ENCODE peak calls at places on chromosomes 16 and 17, in six cellular contexts. G, T, Q, O, W and N are unnamed samples.

GRCh38 chr16:84739349-84740124 is 39.7 kb downstream of the USP10 start:
- DNase-seq in Q (no peak), G (no peak), T (peak; percentile 60), O (no peak), W (no peak), N (no peak)

GRCh38 chr17:9729735-9730420 is 61.5 kb downstream of the DHRS7C start:
- DNase-seq in W (no peak), Q (no peak), T (no peak), G (peak; percentile 69), O (no peak), N (no peak)

GRCh38 chr17:74453665-74454196 is 12.7 kb upstream of the CD300A start:
- DNase-seq in Q (no peak), T (no peak), O (peak; percentile 100), G (peak; percentile 77), W (no peak), N (no peak)

GRCh38 chr16:53433930-53434435 is 288 bp upstream of the RBL2 start:
- DNase-seq in O (no peak), Q (no peak), G (no peak), T (peak; percentile 89), W (no peak), N (no peak)

GRCh38 chr16:60740033-60740696 is 1296.1 kb downstream of the CDH8 start:
- DNase-seq in W (no peak), O (no peak), G (no peak), Q (no peak), T (no peak), N (no peak)

GRCh38 chr17:11944587-11944986 is 52.7 kb downstream of the ZNF18 start:
- DNase-seq in T (no peak), G (peak; percentile 26), O (no peak), W (no peak), Q (no peak), N (no peak)

GRCh38 chr16:27572711-27573110 is 22.8 kb downstream of the KATNIP start:
- DNase-seq in W (no peak), O (no peak), G (no peak), T (peak; percentile 68), Q (no peak), N (no peak)

GRCh38 chr16:66188786-66189725 is 177.4 kb upstream of the CDH5 start:
- DNase-seq in G (no peak), O (no peak), T (peak; percentile 91), W (peak; percentile 65), Q (no peak), N (peak; percentile 16)

GRCh38 chr17:40471856-40472732 is 28.8 kb downstream of the IGFBP4 start:
- DNase-seq in Q (no peak), T (no peak), O (no peak), G (peak; percentile 72), W (no peak), N (no peak)

GRCh38 chr17:45579529-45580495 is 89.3 kb upstream of the PLEKHM1 start:
- DNase-seq in W (no peak), Q (no peak), O (peak; percentile 54), T (no peak), G (peak; percentile 18), N (no peak)

GRCh38 chr16:77336637-77337036 is 98.2 kb downstream of the ADAMTS18 start:
- DNase-seq in W (no peak), O (no peak), Q (no peak), G (no peak), T (peak; percentile 6), N (no peak)

GRCh38 chr16:52446076-52446475 is 100.9 kb downstream of the TOX3 start:
- DNase-seq in T (peak; percentile 44), O (peak; percentile 6), W (peak; percentile 39), G (no peak), Q (no peak), N (no peak)

GRCh38 chr16:5058476-5058875 is 7.3 kb downstream of the C16orf89 start:
- DNase-seq in Q (no peak), O (peak; percentile 93), W (no peak), T (peak; percentile 39), G (peak; percentile 49), N (no peak)

GRCh38 chr16:89599451-89599858 is 14.0 kb upstream of the DPEP1 start:
- DNase-seq in O (peak; percentile 92), Q (no peak), W (no peak), G (peak; percentile 81), T (no peak), N (no peak)

GRCh38 chr17:39231587-39232551 is 6.1 kb upstream of the STAC2 start:
- DNase-seq in Q (peak; percentile 46), T (peak; percentile 63), W (no peak), G (peak; percentile 50), O (peak; percentile 94), N (peak; percentile 15)

GRCh38 chr16:66057056-66057455 is 309.4 kb upstream of the CDH5 start:
- DNase-seq in T (no peak), O (no peak), Q (no peak), G (no peak), W (no peak), N (no peak)

GRCh38 chr17:31672161-31672819 is 186.8 kb downstream of the COPRS start:
- DNase-seq in G (no peak), Q (no peak), T (no peak), O (no peak), W (no peak), N (no peak)

GRCh38 chr17:1829189-1829578 is 518 bp downstream of the SMYD4 start:
- DNase-seq in T (peak; percentile 9), O (no peak), Q (no peak), G (peak; percentile 52), W (peak; percentile 19), N (no peak)

GRCh38 chr16:2843526-2843925 is 13.4 kb downstream of the ZG16B start:
- DNase-seq in Q (no peak), W (no peak), G (no peak), T (no peak), O (no peak), N (no peak)

GRCh38 chr16:69865701-69866100 is 85.4 kb upstream of the CLEC18A start:
- DNase-seq in Q (no peak), O (no peak), W (no peak), G (no peak), T (peak; percentile 94), N (no peak)

GRCh38 chr17:15469260-15469659 is 1.8 kb upstream of the CDRT4 start:
- DNase-seq in O (no peak), G (no peak), T (peak; percentile 60), Q (no peak), W (no peak), N (no peak)

GRCh38 chr17:586920-587319 is 127.7 kb downstream of the VPS53 start:
- DNase-seq in Q (no peak), O (no peak), G (no peak), W (no peak), T (no peak), N (no peak)

GRCh38 chr16:7405166-7405565 is 72.5 kb downstream of the RBFOX1 start:
- DNase-seq in T (no peak), W (peak; percentile 83), Q (no peak), O (peak; percentile 43), G (peak; percentile 8), N (peak; percentile 66)

GRCh38 chr17:78131172-78132085 is 858 bp downstream of the TMC8 start:
- DNase-seq in T (no peak), Q (no peak), G (no peak), O (peak; percentile 84), W (peak; percentile 59), N (no peak)

GRCh38 chr16:68504066-68504465 is 35.0 kb upstream of the ZFP90 start:
- DNase-seq in Q (no peak), O (no peak), G (no peak), T (no peak), W (no peak), N (no peak)

GRCh38 chr17:74987909-74988711 is 678 bp downstream of the CDR2L start:
- DNase-seq in T (peak; percentile 70), Q (no peak), O (peak; percentile 91), W (peak; percentile 75), G (peak; percentile 74), N (peak; percentile 57)

GRCh38 chr17:76262732-76263344 is 2.3 kb upstream of the UBALD2 start:
- DNase-seq in G (no peak), T (no peak), Q (no peak), W (no peak), O (peak; percentile 24), N (no peak)

GRCh38 chr17:66507103-66507923 is 204.9 kb downstream of the PRKCA start:
- DNase-seq in Q (no peak), O (no peak), W (no peak), G (peak; percentile 76), T (peak; percentile 79), N (peak; percentile 20)

GRCh38 chr17:46950615-46950996 is 27.6 kb downstream of the GOSR2 start:
- DNase-seq in W (no peak), Q (no peak), T (no peak), O (no peak), G (no peak), N (no peak)

GRCh38 chr17:45364531-45365390 is 47.9 kb upstream of the MAP3K14 start:
- DNase-seq in Q (no peak), G (peak; percentile 44), W (no peak), T (peak; percentile 57), O (peak; percentile 92), N (no peak)

GRCh38 chr16:52591441-52592215 is 44.7 kb upstream of the TOX3 start:
- DNase-seq in O (no peak), G (no peak), W (no peak), T (no peak), Q (no peak), N (no peak)

GRCh38 chr17:60832206-60832605 is 154.6 kb downstream of the BCAS3 start:
- DNase-seq in T (peak; percentile 5), G (no peak), O (no peak), W (no peak), Q (no peak), N (no peak)

GRCh38 chr17:66952031-66952524 is 12.4 kb upstream of the CACNG4 start:
- DNase-seq in O (no peak), T (peak; percentile 63), G (peak; percentile 92), W (no peak), Q (no peak), N (no peak)

GRCh38 chr17:38674013-38674748 is 576 bp downstream of the EPOP start:
- DNase-seq in T (no peak), W (no peak), Q (peak; percentile 13), G (peak; percentile 51), O (no peak), N (no peak)

GRCh38 chr17:48149174-48150106 is 41.9 kb downstream of the SNX11 start:
- DNase-seq in Q (no peak), G (peak; percentile 38), T (peak; percentile 28), W (no peak), O (peak; percentile 56), N (no peak)

GRCh38 chr17:13031718-13032350 is 14.0 kb upstream of the ELAC2 start:
- DNase-seq in Q (peak; percentile 42), T (peak; percentile 76), O (peak; percentile 46), W (peak; percentile 46), G (peak; percentile 71), N (no peak)